ENCODE peak calls at places on chromosomes 12 and 14, in seven cellular contexts. S is EH; D is NCI-H1092 treated with DMSO at 0.1 percent for 48 hours; H is pons; C is NCI-H2171; E is occipital lobe; I is activated naive CD4-positive, alpha-beta T cell treated with anti-CD3 and anti-CD28 coated beads for 36 hours. T is an unnamed sample.

GRCh38 chr14:104316723-104317499 is 178.5 kb downstream of the KIF26A start:
- DNase-seq in S (no peak), D (no peak), H (no peak), C (no peak), E (no peak), I (no peak), T (no peak)

GRCh38 chr12:67572492-67572891 is 76.1 kb upstream of the DYRK2 start:
- DNase-seq in S (no peak), D (no peak), H (no peak), C (no peak), E (no peak), I (no peak), T (no peak)

GRCh38 chr12:132560421-132560830 is 50.0 kb downstream of the LRCOL1 start:
- DNase-seq in S (peak; percentile 10), D (no peak), H (no peak), C (no peak), E (no peak), I (peak; percentile 12), T (no peak)

GRCh38 chr12:65894624-65895023 is 70.3 kb downstream of the HMGA2 start:
- DNase-seq in S (no peak), D (no peak), H (no peak), C (no peak), E (no peak), I (no peak), T (no peak)

GRCh38 chr14:73180385-73180805 is 44.1 kb downstream of the PSEN1 start:
- DNase-seq in S (peak; percentile 75), D (no peak), H (no peak), C (no peak), E (no peak), I (no peak), T (no peak)

GRCh38 chr12:66538970-66539369 is 139.9 kb downstream of the GRIP1 start:
- DNase-seq in S (no peak), D (no peak), H (no peak), C (no peak), E (no peak), I (no peak), T (no peak)

GRCh38 chr12:109595321-109595902 is 21.8 kb downstream of the MVK start:
- DNase-seq in S (no peak), D (no peak), H (no peak), C (no peak), E (no peak), I (peak; percentile 91), T (no peak)

GRCh38 chr14:45743884-45744283 is 490.9 kb upstream of the MIS18BP1 start:
- DNase-seq in S (no peak), D (no peak), H (no peak), C (no peak), E (no peak), I (no peak), T (no peak)

T was measured in anterior cingulate cortex.